ENCODE peak calls at places on chromosomes 11 and 22, in six cellular contexts. K is neuronal stem cell, X is IMR-90, S is mesendoderm, D is mesenchymal stem cell, G is trophoblast cell. L is an unnamed sample. For H3K4me1, the result is how much of the 10 kb centered on the place peaks cover.

GRCh38 chr11:66848671-66849500 is 5.6 kb downstream of the RCE1 start:
- DNase-seq in G (no peak), D (no peak), X (no peak), S (no peak), K (no peak), L (no peak)

GRCh38 chr11:126703661-126704060 is 296.9 kb downstream of the KIRREL3 start:
- DNase-seq in G (no peak), S (peak), X (no peak), D (no peak), K (no peak), L (no peak)

GRCh38 chr11:131685206-131685605 is 314.8 kb downstream of the NTM start:
- DNase-seq in K (no peak), G (peak), X (no peak), D (no peak), S (no peak), L (no peak)

GRCh38 chr11:114059984-114060401 is 482 bp downstream of the ZBTB16 start:
- DNase-seq in D (peak), X (no peak), S (no peak), K (no peak), G (no peak), L (no peak)

GRCh38 chr11:11793073-11793472 is 48.7 kb upstream of the USP47 start:
- DNase-seq in K (no peak), G (no peak), S (no peak), D (no peak), X (no peak), L (no peak)

GRCh38 chr11:87780068-87780413 is 395.2 kb downstream of the RAB38 start:
- DNase-seq in S (no peak), D (no peak), X (no peak), G (no peak), K (no peak), L (no peak)

GRCh38 chr11:12076840-12077534 is 33.4 kb upstream of the MICAL2 start:
- DNase-seq in X (no peak), G (no peak), S (no peak), D (no peak), K (no peak), L (no peak)

GRCh38 chr11:75185866-75186265 is 35.0 kb downstream of the SLCO2B1 start:
- DNase-seq in K (no peak), D (no peak), S (peak), G (peak), X (no peak), L (no peak)

GRCh38 chr11:75667268-75667830 is 1.5 kb downstream of the MAP6 start:
- DNase-seq in D (no peak), X (no peak), G (peak), S (peak), K (peak), L (peak)

GRCh38 chr11:119737678-119738439 is 8.9 kb upstream of the NECTIN1 start:
- DNase-seq in S (no peak), D (no peak), K (no peak), G (no peak), X (no peak), L (no peak)

GRCh38 chr11:77322926-77323590 is 21.6 kb upstream of the GDPD4 start:
- DNase-seq in D (no peak), X (peak), S (no peak), K (no peak), G (peak), L (no peak)

GRCh38 chr22:49328076-49328475 is 499.6 kb downstream of the BRD1 start:
- DNase-seq in K (no peak), G (no peak), D (no peak), X (no peak), S (no peak), L (no peak)

GRCh38 chr11:65047581-65048422 is 6.8 kb downstream of the SAC3D1 start:
- DNase-seq in X (no peak), G (no peak), K (no peak), D (no peak), S (no peak), L (peak)

GRCh38 chr11:46838501-46838900 is 7.6 kb downstream of the CKAP5 start:
- DNase-seq in D (no peak), X (no peak), K (no peak), S (peak), G (no peak), L (no peak)

GRCh38 chr11:46827995-46828394 is 18.1 kb downstream of the CKAP5 start:
- DNase-seq in K (no peak), G (no peak), D (no peak), X (peak), S (no peak), L (no peak)

GRCh38 chr11:46836431-46836830 is 9.6 kb downstream of the CKAP5 start:
- DNase-seq in G (no peak), K (no peak), D (no peak), X (no peak), S (no peak), L (no peak)

GRCh38 chr11:46837860-46838259 is 8.2 kb downstream of the CKAP5 start:
- DNase-seq in G (no peak), S (no peak), K (no peak), D (no peak), X (no peak), L (no peak)

DNA sequence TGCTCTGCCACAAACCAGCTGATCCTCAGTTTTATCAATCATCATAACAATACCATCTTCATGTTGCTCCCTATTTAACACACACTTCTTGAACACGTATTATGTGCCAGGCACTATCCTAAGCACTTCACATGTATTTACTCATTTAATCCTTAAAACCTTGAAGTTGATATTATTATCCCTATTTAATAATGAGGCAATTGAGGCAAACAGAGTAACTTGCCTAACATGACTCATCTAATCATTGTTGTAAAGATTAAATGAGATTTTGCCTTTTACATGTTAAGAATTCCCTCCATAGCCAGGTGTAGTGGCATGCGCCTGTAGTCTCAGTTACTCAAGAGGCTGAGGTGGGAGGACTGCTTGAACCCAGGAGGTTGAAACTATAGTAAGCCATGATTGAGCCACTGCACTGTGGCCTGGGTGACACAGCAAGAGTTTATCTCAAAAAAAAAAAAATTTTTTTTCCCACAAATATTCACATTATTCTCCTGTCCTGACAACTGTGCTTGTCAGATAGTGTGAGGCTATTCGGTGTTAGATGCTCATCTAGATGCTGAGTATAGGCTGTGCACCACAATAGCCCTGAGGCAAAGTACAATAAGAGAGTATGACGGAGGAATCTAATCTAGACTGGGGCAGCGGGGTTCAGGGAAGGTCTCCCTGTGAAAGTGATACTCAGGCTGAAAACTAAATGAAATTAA is 13.4 kb downstream of the CKAP5 start:
- DNase-seq in S (no peak), X (no peak), G (peak), D (no peak), K (no peak), L (no peak)
- H3K23ac ChIP-seq in S (no peak), X (no peak), G (no peak), D (no peak), K (no peak), L (no peak)

DNA sequence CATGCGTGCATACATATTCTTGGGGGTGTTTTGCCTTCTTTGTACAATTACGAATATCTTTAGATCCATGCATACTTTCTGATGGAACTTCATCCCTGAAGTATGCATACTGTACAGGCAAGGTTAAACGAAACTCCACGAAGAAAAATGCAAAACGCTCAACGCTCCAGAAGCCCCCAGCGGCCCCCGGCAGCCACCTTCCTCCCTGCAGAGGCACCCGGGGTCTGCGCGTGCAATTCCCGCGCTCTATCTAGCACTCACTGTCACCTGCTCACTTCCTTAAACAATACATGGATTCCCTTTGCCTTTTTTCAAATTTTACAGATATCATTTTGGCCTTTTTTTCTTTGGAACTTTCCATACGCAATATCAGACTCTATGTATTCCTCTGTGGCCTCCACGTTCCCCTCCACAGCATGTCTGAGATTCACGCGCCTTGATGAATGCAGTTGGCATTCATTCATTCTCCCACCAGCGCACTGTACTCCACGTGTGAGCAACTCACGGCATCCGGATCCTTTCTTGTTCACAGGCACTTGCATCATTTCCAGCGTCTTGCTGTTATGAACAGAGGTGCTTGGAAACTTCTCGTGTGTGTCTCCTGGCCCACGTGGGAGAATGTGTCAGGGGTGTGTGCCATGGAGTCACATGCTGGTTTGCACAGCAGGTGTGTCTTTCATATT is 214.3 kb downstream of the CTTN start:
- DNase-seq in X (no peak), G (peak), S (no peak), K (no peak), D (no peak), L (no peak)
- H2BK120ac ChIP-seq in X (no peak), G (no peak), S (no peak), K (no peak), D (no peak), L (no peak)

GRCh38 chr11:20259506-20259905 is 99.2 kb upstream of the DBX1 start:
- DNase-seq in S (no peak), K (no peak), D (no peak), X (no peak), G (no peak), L (no peak)
- H3K4me1 ChIP-seq in S (under half), K (under half), D (under half), X (under half), G (under half), L (under half)

DNA sequence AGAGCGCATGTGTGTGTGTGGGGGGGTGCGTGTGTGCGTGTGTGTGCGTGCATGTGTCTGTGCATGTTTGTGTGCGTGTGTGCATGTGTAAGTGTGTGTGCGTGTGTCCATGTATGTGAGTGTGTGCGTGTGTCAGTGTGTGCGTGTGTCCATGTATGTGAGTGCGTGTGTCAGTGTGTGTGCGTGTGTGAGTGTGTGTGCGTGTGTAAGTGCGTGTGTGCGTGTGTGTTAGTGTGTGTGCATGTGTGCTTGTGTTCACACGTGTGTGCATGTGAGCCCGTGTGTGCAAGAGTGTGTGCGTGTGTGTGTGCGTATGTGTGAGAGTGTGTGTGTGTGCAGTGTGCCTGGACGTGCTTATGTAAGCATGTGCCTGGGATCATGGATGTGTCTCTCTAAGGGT is 14.7 kb upstream of the APOL6 start:
- DNase-seq in G (no peak), K (no peak), X (no peak), D (no peak), S (no peak), L (no peak)
- H3K23ac ChIP-seq in G (peak), K (peak), X (no peak), D (no peak), S (no peak), L (no peak)

DNA sequence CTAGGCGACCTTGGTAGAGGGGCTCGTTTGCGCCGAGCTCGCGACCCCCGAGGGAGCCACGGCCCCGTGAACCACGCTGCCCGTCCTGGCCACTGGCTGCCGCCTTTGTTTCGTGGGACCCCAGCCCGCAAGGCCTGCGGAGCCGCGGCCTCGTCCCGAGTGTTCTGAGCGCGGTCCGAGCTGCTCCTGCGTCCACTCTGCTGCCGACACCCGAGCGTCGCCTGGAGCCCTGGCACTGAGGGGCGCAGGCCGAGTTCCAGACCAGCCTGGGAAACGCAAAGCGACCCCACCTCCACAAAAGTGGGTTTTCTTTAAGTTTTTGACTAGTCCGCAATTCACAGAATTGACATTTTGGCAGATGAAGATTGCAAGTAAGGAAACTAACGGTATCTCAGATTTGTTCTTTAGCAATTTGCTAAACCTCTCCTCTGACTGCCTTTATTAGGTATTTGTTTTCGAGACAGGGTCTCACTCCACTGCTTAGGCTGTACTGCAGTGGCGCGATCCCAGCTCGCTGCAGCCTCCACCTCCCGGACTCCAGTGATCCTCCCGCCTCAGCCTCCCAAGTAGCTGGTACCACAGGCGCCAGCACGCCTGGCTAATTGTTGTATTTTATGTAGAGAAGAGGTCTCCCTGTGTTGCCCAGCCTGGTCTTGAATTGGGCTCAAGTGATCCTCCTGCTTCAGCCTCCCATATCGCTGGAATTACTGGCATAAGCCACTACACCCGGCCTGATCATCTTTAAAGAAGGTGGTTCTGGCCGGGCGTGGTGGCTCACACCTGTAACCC is 879 bp upstream of the RNH1 start:
- DNase-seq in K (no peak), S (peak), G (no peak), X (no peak), D (peak), L (no peak)
- H2BK120ac ChIP-seq in K (no peak), S (no peak), G (peak), X (peak), D (peak), L (no peak)

L was measured in H9.